ENCODE peak calls at places on chromosomes 7 and 10, in eight cellular contexts. One of them, this sample, is unnamed.

GRCh38 chr7:117020605-117021002 is 67.3 kb downstream of the ST7 start:
- DNase-seq in Right ventricle myocardium superior: no peak
- DNase-seq in ureter: no peak
- DNase-seq in A172: no peak
- DNase-seq in NCI-H1436: no peak
- DNase-seq in non-pigmented ciliary epithelial cell: no peak
- DNase-seq in activated CD4-positive, alpha-beta T cell treated with anti-CD3 and anti-CD28 coated beads, Interleukin-2, amount 50 U/mL, for 1 hour: no peak
- DNase-seq in occipital lobe: no peak
- DNase-seq in this sample: no peak

GRCh38 chr10:77187376-77187999 is 450.1 kb downstream of the KCNMA1 start:
- DNase-seq in Right ventricle myocardium superior: no peak
- DNase-seq in ureter: no peak
- DNase-seq in A172: no peak
- DNase-seq in NCI-H1436: no peak
- DNase-seq in non-pigmented ciliary epithelial cell: no peak
- DNase-seq in activated CD4-positive, alpha-beta T cell treated with anti-CD3 and anti-CD28 coated beads, Interleukin-2, amount 50 U/mL, for 1 hour: no peak
- DNase-seq in occipital lobe: no peak
- DNase-seq in this sample: no peak

GRCh38 chr7:106217089-106217542 is 67.7 kb downstream of the NAMPT start:
- DNase-seq in Right ventricle myocardium superior: peak
- DNase-seq in ureter: peak
- DNase-seq in A172: peak
- DNase-seq in NCI-H1436: no peak
- DNase-seq in non-pigmented ciliary epithelial cell: no peak
- DNase-seq in activated CD4-positive, alpha-beta T cell treated with anti-CD3 and anti-CD28 coated beads, Interleukin-2, amount 50 U/mL, for 1 hour: no peak
- DNase-seq in occipital lobe: no peak
- DNase-seq in this sample: no peak

GRCh38 chr10:11434323-11434722 is 177.1 kb downstream of the USP6NL start:
- DNase-seq in Right ventricle myocardium superior: no peak
- DNase-seq in ureter: no peak
- DNase-seq in A172: no peak
- DNase-seq in NCI-H1436: no peak
- DNase-seq in non-pigmented ciliary epithelial cell: no peak
- DNase-seq in activated CD4-positive, alpha-beta T cell treated with anti-CD3 and anti-CD28 coated beads, Interleukin-2, amount 50 U/mL, for 1 hour: no peak
- DNase-seq in occipital lobe: no peak
- DNase-seq in this sample: no peak

GRCh38 chr10:130403153-130403890 is 267.1 kb downstream of the GLRX3 start:
- DNase-seq in Right ventricle myocardium superior: no peak
- DNase-seq in ureter: no peak
- DNase-seq in A172: no peak
- DNase-seq in NCI-H1436: no peak
- DNase-seq in non-pigmented ciliary epithelial cell: no peak
- DNase-seq in activated CD4-positive, alpha-beta T cell treated with anti-CD3 and anti-CD28 coated beads, Interleukin-2, amount 50 U/mL, for 1 hour: no peak
- DNase-seq in occipital lobe: no peak
- DNase-seq in this sample: no peak

GRCh38 chr10:59968705-59969104 is 62.3 kb upstream of the CCDC6 start:
- DNase-seq in Right ventricle myocardium superior: no peak
- DNase-seq in ureter: no peak
- DNase-seq in A172: no peak
- DNase-seq in NCI-H1436: no peak
- DNase-seq in non-pigmented ciliary epithelial cell: no peak
- DNase-seq in activated CD4-positive, alpha-beta T cell treated with anti-CD3 and anti-CD28 coated beads, Interleukin-2, amount 50 U/mL, for 1 hour: no peak
- DNase-seq in occipital lobe: no peak
- DNase-seq in this sample: no peak

GRCh38 chr7:65872776-65873581 is at the start of gene VKORC1L1:
- DNase-seq in Right ventricle myocardium superior: peak
- DNase-seq in ureter: peak
- DNase-seq in A172: peak
- DNase-seq in NCI-H1436: peak
- DNase-seq in non-pigmented ciliary epithelial cell: peak
- DNase-seq in activated CD4-positive, alpha-beta T cell treated with anti-CD3 and anti-CD28 coated beads, Interleukin-2, amount 50 U/mL, for 1 hour: peak
- DNase-seq in occipital lobe: peak
- DNase-seq in this sample: peak

GRCh38 chr7:260441-261281 is 29.3 kb upstream of the FOXL3 start:
- DNase-seq in Right ventricle myocardium superior: peak
- DNase-seq in ureter: no peak
- DNase-seq in A172: no peak
- DNase-seq in NCI-H1436: no peak
- DNase-seq in non-pigmented ciliary epithelial cell: no peak
- DNase-seq in activated CD4-positive, alpha-beta T cell treated with anti-CD3 and anti-CD28 coated beads, Interleukin-2, amount 50 U/mL, for 1 hour: no peak
- DNase-seq in occipital lobe: no peak
- DNase-seq in this sample: no peak

GRCh38 chr7:130926021-130926691 is 192.1 kb upstream of the KLF14 start:
- DNase-seq in Right ventricle myocardium superior: no peak
- DNase-seq in ureter: no peak
- DNase-seq in A172: no peak
- DNase-seq in NCI-H1436: no peak
- DNase-seq in non-pigmented ciliary epithelial cell: no peak
- DNase-seq in activated CD4-positive, alpha-beta T cell treated with anti-CD3 and anti-CD28 coated beads, Interleukin-2, amount 50 U/mL, for 1 hour: no peak
- DNase-seq in occipital lobe: no peak
- DNase-seq in this sample: no peak

GRCh38 chr7:74479961-74480829 is 26.5 kb downstream of the GTF2IRD1 start:
- DNase-seq in Right ventricle myocardium superior: peak
- DNase-seq in ureter: peak
- DNase-seq in A172: peak
- DNase-seq in NCI-H1436: peak
- DNase-seq in non-pigmented ciliary epithelial cell: no peak
- DNase-seq in activated CD4-positive, alpha-beta T cell treated with anti-CD3 and anti-CD28 coated beads, Interleukin-2, amount 50 U/mL, for 1 hour: no peak
- DNase-seq in occipital lobe: peak
- DNase-seq in this sample: peak

GRCh38 chr7:582931-583330 is 63.3 kb upstream of the PDGFA start:
- DNase-seq in Right ventricle myocardium superior: no peak
- DNase-seq in ureter: no peak
- DNase-seq in A172: no peak
- DNase-seq in NCI-H1436: no peak
- DNase-seq in non-pigmented ciliary epithelial cell: no peak
- DNase-seq in activated CD4-positive, alpha-beta T cell treated with anti-CD3 and anti-CD28 coated beads, Interleukin-2, amount 50 U/mL, for 1 hour: no peak
- DNase-seq in occipital lobe: no peak
- DNase-seq in this sample: no peak

GRCh38 chr7:100881136-100881535 is 6.2 kb downstream of the SRRT start:
- DNase-seq in Right ventricle myocardium superior: no peak
- DNase-seq in ureter: peak
- DNase-seq in A172: no peak
- DNase-seq in NCI-H1436: no peak
- DNase-seq in non-pigmented ciliary epithelial cell: no peak
- DNase-seq in activated CD4-positive, alpha-beta T cell treated with anti-CD3 and anti-CD28 coated beads, Interleukin-2, amount 50 U/mL, for 1 hour: no peak
- DNase-seq in occipital lobe: no peak
- DNase-seq in this sample: no peak

GRCh38 chr10:17616403-17617030 is 657 bp downstream of the HACD1 start:
- DNase-seq in Right ventricle myocardium superior: peak
- DNase-seq in ureter: peak
- DNase-seq in A172: peak
- DNase-seq in NCI-H1436: no peak
- DNase-seq in non-pigmented ciliary epithelial cell: no peak
- DNase-seq in activated CD4-positive, alpha-beta T cell treated with anti-CD3 and anti-CD28 coated beads, Interleukin-2, amount 50 U/mL, for 1 hour: peak
- DNase-seq in occipital lobe: no peak
- DNase-seq in this sample: no peak

GRCh38 chr7:2968616-2969397 is 74.9 kb downstream of the CARD11 start:
- DNase-seq in Right ventricle myocardium superior: no peak
- DNase-seq in ureter: no peak
- DNase-seq in A172: no peak
- DNase-seq in NCI-H1436: no peak
- DNase-seq in non-pigmented ciliary epithelial cell: no peak
- DNase-seq in activated CD4-positive, alpha-beta T cell treated with anti-CD3 and anti-CD28 coated beads, Interleukin-2, amount 50 U/mL, for 1 hour: no peak
- DNase-seq in occipital lobe: no peak
- DNase-seq in this sample: no peak